ENCODE peak calls at places on chromosomes 5 and 9, in four cellular contexts. Z, T, A and B are unnamed samples.

GRCh38 chr5:65262590-65263189 is 219.0 kb downstream of the ADAMTS6 start:
- DNase-seq in Z (no peak), T (peak), A (peak), B (peak)

GRCh38 chr9:133672503-133673259 is 36.5 kb downstream of the DBH start:
- DNase-seq in Z (no peak), T (no peak), A (no peak), B (no peak)

GRCh38 chr5:144820285-144820684 is 649.6 kb downstream of the KCTD16 start:
- DNase-seq in Z (no peak), T (no peak), A (no peak), B (no peak)

GRCh38 chr9:96875460-96876142 is 21.3 kb upstream of the ZNF782 start:
- DNase-seq in Z (no peak), T (peak), A (peak), B (no peak)

GRCh38 chr9:99602854-99603253 is 218.8 kb upstream of the NR4A3 start:
- DNase-seq in Z (no peak), T (no peak), A (no peak), B (no peak)

GRCh38 chr9:79944991-79945390 is 373.2 kb downstream of the TLE4 start:
- DNase-seq in Z (no peak), T (no peak), A (no peak), B (no peak)

GRCh38 chr9:95508242-95508967 is 8.4 kb downstream of the PTCH1 start:
- DNase-seq in Z (no peak), T (no peak), A (no peak), B (no peak)

GRCh38 chr9:33289501-33289900 is 815 bp upstream of the NFX1 start:
- DNase-seq in Z (no peak), T (no peak), A (no peak), B (peak)

GRCh38 chr5:107268241-107268640 is 402.5 kb downstream of the EFNA5 start:
- DNase-seq in Z (no peak), T (no peak), A (peak), B (no peak)

GRCh38 chr5:3139596-3139995 is 388.1 kb upstream of the IRX2 start:
- DNase-seq in Z (no peak), T (no peak), A (peak), B (no peak)

DNA sequence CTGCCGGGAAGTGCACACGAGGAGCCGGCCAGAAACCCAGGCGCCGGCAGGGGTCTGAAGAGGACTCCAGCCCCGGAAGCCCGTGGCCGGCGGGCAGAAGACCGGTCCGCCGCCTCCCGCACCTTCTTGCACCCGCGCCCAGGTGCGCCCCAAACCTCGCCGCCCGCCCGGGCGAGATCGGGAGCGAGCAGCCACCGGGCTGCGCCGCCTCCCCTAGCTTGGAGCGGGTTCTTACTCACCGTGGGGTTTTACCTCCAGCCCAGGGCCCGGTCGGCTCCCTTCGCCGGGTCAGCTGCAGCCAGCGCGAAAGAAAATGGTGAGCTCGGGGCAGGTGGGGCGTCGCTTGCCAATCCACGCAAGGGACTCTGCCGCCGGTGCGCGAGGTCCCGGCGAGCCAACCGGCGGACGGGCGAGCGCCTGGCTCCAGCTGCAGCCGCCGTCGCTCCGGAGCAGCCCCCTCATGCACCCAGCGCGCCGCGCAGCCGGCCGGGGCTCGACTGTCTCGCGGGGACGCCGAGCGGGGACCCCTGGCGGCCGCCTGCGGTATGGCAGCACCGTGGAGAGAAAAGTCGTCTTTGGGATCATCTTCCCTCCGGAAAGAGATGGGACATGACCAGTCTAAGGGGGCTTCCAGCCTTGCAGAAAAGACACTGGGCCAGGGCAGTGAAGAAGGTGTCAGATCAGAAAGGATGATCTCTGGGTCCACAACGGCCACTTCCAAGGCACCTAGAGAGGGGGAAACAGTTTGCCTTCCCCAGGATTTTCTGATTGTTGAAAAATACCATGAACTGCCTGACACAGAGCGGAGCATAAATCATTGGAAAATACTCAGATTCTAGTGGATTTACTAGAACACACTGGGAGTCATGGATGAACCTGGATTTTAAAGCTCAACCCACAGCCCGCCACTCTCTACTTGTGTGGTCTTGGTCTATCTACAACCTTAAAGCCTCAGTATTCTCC is at the start of gene MOB3B:
- DNase-seq in Z (peak), T (peak), A (peak), B (peak)
- H3K4me3 ChIP-seq in Z (peak), T (peak), A (peak), B (peak)

DNA sequence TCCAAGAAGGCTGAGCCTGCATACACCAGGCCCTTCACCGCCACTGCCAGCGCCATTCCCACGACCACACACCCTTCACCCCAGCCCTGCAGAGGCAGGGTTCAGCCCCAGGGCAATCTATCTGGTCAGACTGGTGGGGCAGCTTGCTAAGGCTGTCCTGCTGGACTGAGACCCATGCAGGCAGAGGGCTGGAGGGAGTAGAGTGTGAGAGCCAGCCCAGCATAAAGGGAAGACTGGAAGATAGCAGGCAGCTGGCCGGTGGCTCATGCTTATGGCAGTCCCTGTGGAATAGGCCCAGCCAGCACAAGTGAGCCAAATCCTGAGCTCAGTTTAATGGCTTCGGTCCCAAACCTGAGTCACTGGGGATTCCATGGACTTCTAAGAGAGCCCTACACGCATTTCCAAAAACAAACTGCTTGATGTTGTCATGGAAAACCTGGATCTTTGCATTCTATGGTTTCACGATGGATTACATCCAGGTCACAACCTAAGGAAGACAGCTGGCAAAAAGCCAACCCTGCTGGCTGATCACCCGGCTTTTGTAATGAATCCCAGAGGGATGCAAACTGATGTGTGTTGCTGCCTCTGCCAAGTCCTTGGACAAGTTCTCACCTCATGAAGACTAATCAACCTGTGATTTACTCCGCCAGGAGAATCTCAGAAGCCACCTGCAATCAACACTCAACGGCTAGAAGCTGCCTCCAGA is 143.7 kb downstream of the LHFPL2 start:
- DNase-seq in Z (no peak), T (peak), A (peak), B (peak)
- H3K4me3 ChIP-seq in Z (no peak), T (no peak), A (no peak), B (no peak)

GRCh38 chr9:87515588-87516221 is 18.0 kb downstream of the DAPK1 start:
- DNase-seq in Z (no peak), T (no peak), A (no peak), B (no peak)

GRCh38 chr9:87517732-87518131 is 20.1 kb downstream of the DAPK1 start:
- DNase-seq in Z (no peak), T (no peak), A (no peak), B (no peak)

GRCh38 chr9:87515086-87515485 is 17.4 kb downstream of the DAPK1 start:
- DNase-seq in Z (no peak), T (no peak), A (no peak), B (no peak)

GRCh38 chr9:87516931-87517300 is 19.2 kb downstream of the DAPK1 start:
- DNase-seq in Z (no peak), T (no peak), A (no peak), B (no peak)

GRCh38 chr9:87516222-87516930 is 18.7 kb downstream of the DAPK1 start:
- DNase-seq in Z (no peak), T (peak), A (peak), B (peak)
- H3K4me3 ChIP-seq in Z (no peak), T (no peak), A (no peak), B (no peak)

GRCh38 chr9:21334969-21335632 is at the start of gene KLHL9:
- DNase-seq in Z (peak), T (peak), A (peak), B (peak)

GRCh38 chr9:21326526-21327139 is 8.6 kb downstream of the KLHL9 start:
- DNase-seq in Z (no peak), T (no peak), A (peak), B (no peak)

GRCh38 chr9:21334603-21334968 is 618 bp downstream of the KLHL9 start:
- DNase-seq in Z (no peak), T (no peak), A (no peak), B (no peak)

GRCh38 chr9:21336467-21336866 is 1.3 kb upstream of the KLHL9 start:
- DNase-seq in Z (no peak), T (no peak), A (no peak), B (no peak)

DNA sequence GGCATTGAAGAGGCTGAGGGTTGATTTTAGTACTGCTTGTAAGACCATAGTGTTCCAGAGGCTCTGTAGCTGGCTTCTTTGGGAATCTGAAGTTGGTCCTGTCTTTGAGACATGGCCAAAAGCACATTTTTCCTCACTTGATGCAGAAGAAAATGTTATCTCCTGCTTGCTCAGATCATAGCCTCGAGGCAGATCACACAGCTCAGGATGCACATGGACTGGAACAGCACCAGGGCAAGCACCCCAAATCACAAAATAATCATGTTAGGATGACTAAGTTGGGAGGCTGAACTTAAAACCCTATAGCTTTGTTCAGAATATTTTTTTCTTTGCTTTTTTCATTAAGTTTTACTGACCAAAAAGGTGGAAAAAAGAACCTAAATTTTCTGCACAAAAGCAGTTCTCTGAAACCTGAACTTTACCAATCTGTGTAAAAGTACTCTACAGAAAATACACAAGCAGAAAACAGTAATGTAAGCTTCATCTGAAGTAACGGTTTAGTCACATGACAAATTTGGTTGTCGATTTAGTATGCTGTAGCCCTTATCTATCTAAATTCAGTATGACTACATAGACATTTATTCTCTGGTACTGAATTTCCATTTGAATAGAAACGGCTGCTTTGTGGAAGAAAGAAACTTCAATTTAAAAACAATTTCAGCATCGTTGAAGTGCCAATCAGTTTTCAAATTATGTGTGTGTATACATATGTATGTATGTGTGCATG is 3.4 kb downstream of the KLHL9 start:
- DNase-seq in Z (no peak), T (no peak), A (no peak), B (no peak)
- H3K4me3 ChIP-seq in Z (no peak), T (no peak), A (peak), B (no peak)

DNA sequence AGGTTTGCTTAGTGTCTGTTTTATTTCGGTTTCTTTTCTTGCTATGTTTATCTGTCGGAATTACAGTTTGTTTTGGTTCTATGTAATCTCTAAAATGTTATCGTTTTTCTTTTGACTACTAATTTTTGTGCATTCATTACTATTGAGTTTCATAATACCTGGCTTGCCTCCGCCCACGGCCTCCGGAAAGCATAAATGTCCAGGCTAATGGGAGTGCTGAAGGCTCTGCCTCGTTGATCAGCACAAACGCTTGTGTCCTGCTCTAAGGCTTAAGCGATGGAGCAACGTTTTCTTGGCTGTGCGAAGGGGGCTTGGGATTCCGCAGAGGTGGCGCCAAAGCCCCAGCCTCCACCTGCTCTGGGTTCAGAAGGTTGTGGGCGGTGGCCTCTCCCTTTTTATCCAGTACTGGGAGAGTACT is 19.8 kb downstream of the ANXA2R start:
- DNase-seq in Z (no peak), T (no peak), A (peak), B (no peak)
- H3K4me3 ChIP-seq in Z (peak), T (peak), A (peak), B (peak)

GRCh38 chr9:129384887-129385614 is 207.0 kb upstream of the IER5L start:
- DNase-seq in Z (no peak), T (no peak), A (no peak), B (no peak)

GRCh38 chr9:129383005-129383414 is 204.9 kb upstream of the IER5L start:
- DNase-seq in Z (no peak), T (peak), A (no peak), B (no peak)

GRCh38 chr9:129383415-129384088 is 205.5 kb upstream of the IER5L start:
- DNase-seq in Z (peak), T (peak), A (peak), B (peak)

GRCh38 chr9:129385615-129385934 is 207.5 kb upstream of the IER5L start:
- DNase-seq in Z (no peak), T (no peak), A (no peak), B (no peak)

GRCh38 chr9:129384138-129384886 is 206.3 kb upstream of the IER5L start:
- DNase-seq in Z (no peak), T (no peak), A (no peak), B (no peak)
- H3K4me3 ChIP-seq in Z (peak), T (no peak), A (peak), B (peak)

GRCh38 chr5:149930754-149931574 is 13.6 kb downstream of the PDE6A start:
- DNase-seq in Z (no peak), T (no peak), A (no peak), B (no peak)

GRCh38 chr5:149931992-149932436 is 12.6 kb downstream of the PDE6A start:
- DNase-seq in Z (no peak), T (no peak), A (no peak), B (no peak)

GRCh38 chr5:149935431-149935901 is 9.1 kb downstream of the PDE6A start:
- DNase-seq in Z (no peak), T (no peak), A (no peak), B (no peak)

GRCh38 chr5:149932445-149933350 is 11.9 kb downstream of the PDE6A start:
- DNase-seq in Z (no peak), T (no peak), A (no peak), B (no peak)

DNA sequence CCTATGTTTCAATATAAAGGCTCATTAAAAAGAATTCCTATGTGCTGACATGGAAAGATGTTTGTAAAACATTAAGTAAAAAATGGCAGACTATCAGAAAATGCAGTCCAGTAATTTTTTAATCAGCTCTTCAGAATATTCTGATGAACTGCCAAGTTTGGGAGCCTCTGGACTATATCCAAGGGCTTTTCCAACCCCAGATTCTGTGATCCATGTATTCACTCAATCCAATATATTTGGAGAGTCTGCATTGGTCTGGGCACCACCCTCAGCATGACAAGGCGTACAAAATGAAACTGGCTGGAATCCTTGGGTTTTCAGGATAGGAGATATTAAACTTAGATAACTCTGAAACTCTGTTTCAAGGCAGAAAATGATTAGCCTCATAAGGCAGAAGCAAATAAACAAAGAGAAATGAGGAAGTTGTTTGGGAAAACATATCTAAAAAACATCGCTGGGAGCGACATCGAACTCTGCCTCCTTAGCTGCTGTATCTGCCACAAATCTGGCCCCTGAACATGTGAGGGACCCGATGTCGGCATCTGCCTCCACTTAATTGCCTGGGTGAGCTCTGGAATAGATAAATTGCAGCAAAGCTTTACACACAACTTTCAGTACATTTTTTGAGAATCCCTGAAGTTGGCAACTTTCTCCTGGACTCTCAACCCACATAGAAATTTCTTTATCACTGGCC is 14.4 kb downstream of the PDE6A start:
- DNase-seq in Z (no peak), T (no peak), A (no peak), B (no peak)
- H3K4me3 ChIP-seq in Z (peak), T (no peak), A (no peak), B (no peak)